ENCODE peak calls at places on chromosomes 5 and 9, in nine cellular contexts. W, J, I, E, Y, R, S, X and L are unnamed samples.

GRCh38 chr9:33440609-33441008 is 6.8 kb downstream of the AQP3 start:
- DNase-seq in W (no peak), J (no peak), I (no peak), E (no peak), Y (no peak), R (no peak), S (no peak), X (no peak), L (no peak)

GRCh38 chr9:33637881-33638280 is 113.8 kb downstream of the ANKRD18B start:
- DNase-seq in W (no peak), J (no peak), I (no peak), E (no peak), Y (peak; percentile 13), R (no peak), S (no peak), X (no peak), L (no peak)

GRCh38 chr9:107907715-107908114 is 418.1 kb upstream of the KLF4 start:
- DNase-seq in W (no peak), J (no peak), I (no peak), E (no peak), Y (no peak), R (no peak), S (no peak), X (no peak), L (no peak)

GRCh38 chr9:18682907-18683306 is 209.0 kb downstream of the ADAMTSL1 start:
- DNase-seq in W (no peak), J (no peak), I (no peak), E (no peak), Y (no peak), R (no peak), S (no peak), X (no peak), L (no peak)

GRCh38 chr9:133692364-133692985 is 45.7 kb downstream of the SARDH start:
- DNase-seq in W (no peak), J (no peak), I (no peak), E (no peak), Y (no peak), R (no peak), S (no peak), X (peak; percentile 4), L (no peak)

GRCh38 chr5:176596689-176597416 is 13.1 kb downstream of the GPRIN1 start:
- DNase-seq in W (no peak), J (peak; percentile 50), I (no peak), E (peak; percentile 34), Y (peak; percentile 83), R (peak; percentile 61), S (peak; percentile 43), X (peak; percentile 22), L (peak; percentile 63)

GRCh38 chr5:130333089-130333488 is 428.8 kb downstream of the CHSY3 start:
- DNase-seq in W (no peak), J (no peak), I (no peak), E (no peak), Y (no peak), R (no peak), S (no peak), X (no peak), L (no peak)

GRCh38 chr5:169561883-169562282 is 21.7 kb upstream of the SPDL1 start:
- DNase-seq in W (no peak), J (no peak), I (no peak), E (no peak), Y (no peak), R (no peak), S (no peak), X (no peak), L (no peak)

GRCh38 chr9:72665421-72665820 is 144.0 kb downstream of the TMC1 start:
- DNase-seq in W (no peak), J (no peak), I (no peak), E (no peak), Y (no peak), R (no peak), S (no peak), X (no peak), L (no peak)

GRCh38 chr5:7377761-7378160 is 18.2 kb upstream of the ADCY2 start:
- DNase-seq in W (no peak), J (no peak), I (no peak), E (peak; percentile 42), Y (no peak), R (no peak), S (no peak), X (no peak), L (no peak)

GRCh38 chr5:77355074-77355473 is 137.0 kb downstream of the WDR41 start:
- DNase-seq in W (no peak), J (no peak), I (no peak), E (no peak), Y (no peak), R (no peak), S (no peak), X (no peak), L (no peak)

GRCh38 chr9:130186839-130187522 is 14.8 kb downstream of the NCS1 start:
- DNase-seq in W (no peak), J (no peak), I (peak; percentile 69), E (no peak), Y (peak; percentile 60), R (no peak), S (no peak), X (no peak), L (no peak)

GRCh38 chr9:70043689-70044449 is at the start of gene MAMDC2:
- DNase-seq in W (no peak), J (no peak), I (no peak), E (no peak), Y (peak; percentile 73), R (no peak), S (no peak), X (peak; percentile 76), L (no peak)

GRCh38 chr5:139470821-139471300 is at the start of gene SMIM33:
- DNase-seq in W (no peak), J (no peak), I (no peak), E (peak; percentile 78), Y (no peak), R (no peak), S (no peak), X (no peak), L (no peak)

GRCh38 chr5:134101686-134102439 is 12.6 kb upstream of the TCF7 start:
- DNase-seq in W (peak; percentile 48), J (peak; percentile 76), I (no peak), E (peak; percentile 81), Y (peak; percentile 83), R (peak; percentile 65), S (peak; percentile 69), X (peak; percentile 57), L (peak; percentile 73)

GRCh38 chr5:15496886-15497285 is 3.1 kb upstream of the FBXL7 start:
- DNase-seq in W (no peak), J (no peak), I (no peak), E (no peak), Y (no peak), R (no peak), S (no peak), X (no peak), L (no peak)

GRCh38 chr9:85310531-85311070 is 431.2 kb downstream of the AGTPBP1 start:
- DNase-seq in W (no peak), J (no peak), I (no peak), E (peak; percentile 37), Y (no peak), R (no peak), S (no peak), X (no peak), L (no peak)

GRCh38 chr9:37917801-37918664 is 14.1 kb upstream of the SLC25A51 start:
- DNase-seq in W (no peak), J (no peak), I (no peak), E (no peak), Y (no peak), R (no peak), S (no peak), X (no peak), L (no peak)

GRCh38 chr5:138962619-138963370 is 87.7 kb upstream of the LRRTM2 start:
- DNase-seq in W (no peak), J (no peak), I (no peak), E (no peak), Y (peak; percentile 57), R (no peak), S (no peak), X (no peak), L (no peak)

GRCh38 chr5:155085282-155085990 is 71.9 kb downstream of the KIF4B start:
- DNase-seq in W (no peak), J (no peak), I (no peak), E (no peak), Y (no peak), R (no peak), S (no peak), X (no peak), L (no peak)

GRCh38 chr9:71765693-71766092 is 2.6 kb downstream of the CEMIP2 start:
- DNase-seq in W (no peak), J (no peak), I (no peak), E (no peak), Y (no peak), R (no peak), S (no peak), X (no peak), L (no peak)

GRCh38 chr9:73180373-73180772 is 28.7 kb downstream of the ANXA1 start:
- DNase-seq in W (no peak), J (no peak), I (no peak), E (no peak), Y (no peak), R (no peak), S (no peak), X (no peak), L (no peak)

GRCh38 chr9:105233836-105234235 is 10.6 kb upstream of the SLC44A1 start:
- DNase-seq in W (no peak), J (no peak), I (no peak), E (no peak), Y (no peak), R (no peak), S (no peak), X (no peak), L (no peak)

GRCh38 chr5:2780421-2781171 is 29.1 kb upstream of the IRX2 start:
- DNase-seq in W (no peak), J (no peak), I (no peak), E (no peak), Y (peak; percentile 85), R (no peak), S (no peak), X (no peak), L (no peak)

GRCh38 chr9:76371901-76372300 is 22.3 kb downstream of the RFK start:
- DNase-seq in W (no peak), J (no peak), I (no peak), E (no peak), Y (no peak), R (no peak), S (no peak), X (no peak), L (no peak)

GRCh38 chr5:129172561-129172960 is 78.0 kb downstream of the ISOC1 start:
- DNase-seq in W (no peak), J (no peak), I (no peak), E (peak; percentile 3), Y (peak; percentile 24), R (no peak), S (no peak), X (no peak), L (no peak)

GRCh38 chr5:124402144-124402581 is 344.3 kb downstream of the ZNF608 start:
- DNase-seq in W (no peak), J (no peak), I (no peak), E (no peak), Y (no peak), R (no peak), S (no peak), X (no peak), L (no peak)

GRCh38 chr5:122581629-122582028 is 193.3 kb upstream of the SNX2 start:
- DNase-seq in W (no peak), J (no peak), I (no peak), E (no peak), Y (no peak), R (no peak), S (no peak), X (no peak), L (no peak)

GRCh38 chr5:163649522-163649921 is 144.1 kb downstream of the MAT2B start:
- DNase-seq in W (no peak), J (no peak), I (no peak), E (no peak), Y (no peak), R (no peak), S (no peak), X (no peak), L (no peak)

GRCh38 chr5:54704341-54704740 is 186.8 kb downstream of the SNX18 start:
- DNase-seq in W (no peak), J (no peak), I (no peak), E (no peak), Y (no peak), R (no peak), S (no peak), X (no peak), L (no peak)

GRCh38 chr5:9589049-9589835 is 40.9 kb downstream of the TAS2R1 start:
- DNase-seq in W (no peak), J (no peak), I (no peak), E (no peak), Y (no peak), R (no peak), S (no peak), X (no peak), L (no peak)